ENCODE peak calls at places on chromosomes 11 and 22, in six cellular contexts. D, H, R, A, W and F are unnamed samples.

GRCh38 chr11:90204832-90205646 is 17.8 kb downstream of the CHORDC1 start:
- DNase-seq in R (no peak), A (no peak), H (no peak), D (no peak), W (no peak), F (peak)

GRCh38 chr11:108975641-108976071 is 310.8 kb downstream of the DDX10 start:
- DNase-seq in A (no peak), R (no peak), W (no peak), H (no peak), D (no peak), F (no peak)

GRCh38 chr11:71181566-71181965 is 70.8 kb downstream of the SHANK2 start:
- DNase-seq in A (no peak), R (no peak), D (peak), W (no peak), H (no peak), F (no peak)

GRCh38 chr22:27105142-27106025 is 448.0 kb downstream of the MIAT start:
- DNase-seq in H (peak), R (no peak), W (no peak), D (no peak), A (no peak), F (no peak)

GRCh38 chr11:99494065-99494464 is 473.3 kb downstream of the CNTN5 start:
- DNase-seq in A (no peak), R (no peak), W (no peak), D (no peak), H (no peak), F (no peak)

GRCh38 chr22:48687606-48688005 is 1140.1 kb downstream of the BRD1 start:
- DNase-seq in A (no peak), H (no peak), W (no peak), R (no peak), D (no peak), F (no peak)

GRCh38 chr11:69054397-69055211 is 5.9 kb downstream of the TPCN2 start:
- DNase-seq in D (peak), R (no peak), W (no peak), A (no peak), H (no peak), F (no peak)

GRCh38 chr11:44749160-44749559 is 22.4 kb downstream of the TSPAN18 start:
- DNase-seq in R (no peak), D (no peak), W (no peak), A (no peak), H (no peak), F (no peak)

GRCh38 chr11:35559949-35560348 is 34.5 kb upstream of the PAMR1 start:
- DNase-seq in W (no peak), A (no peak), H (no peak), R (no peak), D (no peak), F (no peak)

GRCh38 chr11:36500315-36500721 is 9.8 kb downstream of the TRAF6 start:
- DNase-seq in W (no peak), R (peak), H (peak), A (peak), D (no peak), F (peak)

GRCh38 chr22:44199164-44199563 is 18.4 kb downstream of the PARVG start:
- DNase-seq in H (no peak), D (peak), R (no peak), W (no peak), A (no peak), F (no peak)

GRCh38 chr11:99376463-99376862 is 355.7 kb downstream of the CNTN5 start:
- DNase-seq in H (no peak), D (no peak), W (no peak), A (no peak), R (no peak), F (no peak)

GRCh38 chr22:25232301-25232700 is 12.9 kb downstream of the CRYBB2 start:
- DNase-seq in D (no peak), W (no peak), H (no peak), R (no peak), A (no peak), F (no peak)

GRCh38 chr22:18091916-18092526 is 14.2 kb downstream of the PEX26 start:
- DNase-seq in W (peak), A (peak), H (peak), D (peak), R (peak), F (peak)

GRCh38 chr22:50306753-50307749 is at the start of gene PLXNB2:
- DNase-seq in W (peak), A (no peak), R (peak), D (peak), H (peak), F (peak)

GRCh38 chr11:19393941-19394340 is 153.2 kb upstream of the E2F8 start:
- DNase-seq in W (no peak), A (no peak), R (no peak), H (no peak), D (no peak), F (no peak)

GRCh38 chr11:37770145-37770544 is 1172.1 kb upstream of the RAG2 start:
- DNase-seq in R (no peak), W (no peak), D (no peak), A (no peak), H (no peak), F (no peak)

GRCh38 chr11:110909331-110909730 is 197.1 kb upstream of the ARHGAP20 start:
- DNase-seq in H (no peak), R (no peak), W (no peak), A (no peak), D (no peak), F (peak)

GRCh38 chr11:112612283-112612849 is 348.9 kb upstream of the NCAM1 start:
- DNase-seq in H (no peak), D (no peak), A (no peak), W (no peak), R (peak), F (no peak)

GRCh38 chr11:93389737-93390136 is 59.2 kb downstream of the DEUP1 start:
- DNase-seq in H (no peak), W (no peak), D (no peak), R (no peak), A (no peak), F (no peak)

GRCh38 chr11:62435741-62436485 is 17.1 kb downstream of the SCGB1A1 start:
- DNase-seq in R (no peak), A (no peak), W (no peak), D (no peak), H (no peak), F (no peak)

GRCh38 chr11:75272391-75272790 is 31.8 kb downstream of the TPBGL start:
- DNase-seq in A (no peak), H (peak), D (peak), W (no peak), R (no peak), F (no peak)

GRCh38 chr11:126718319-126718718 is 282.3 kb downstream of the KIRREL3 start:
- DNase-seq in W (no peak), H (no peak), D (no peak), A (no peak), R (no peak), F (peak)

GRCh38 chr11:17185938-17186337 is 21.8 kb downstream of the PIK3C2A start:
- DNase-seq in A (no peak), R (no peak), W (no peak), H (no peak), D (no peak), F (no peak)

GRCh38 chr11:93963072-93963471 is 58.1 kb upstream of the HEPHL1 start:
- DNase-seq in R (no peak), W (no peak), A (no peak), H (no peak), D (no peak), F (no peak)

GRCh38 chr11:17252704-17253103 is 23.8 kb upstream of the NUCB2 start:
- DNase-seq in W (no peak), R (no peak), A (no peak), H (no peak), D (no peak), F (no peak)

GRCh38 chr11:85740464-85741400 is 54.7 kb upstream of the CCDC89 start:
- DNase-seq in W (no peak), H (no peak), R (no peak), A (no peak), D (no peak), F (no peak)

GRCh38 chr11:75565916-75566762 is 4.1 kb downstream of the SERPINH1 start:
- DNase-seq in H (no peak), W (no peak), R (no peak), D (no peak), A (no peak), F (no peak)

GRCh38 chr11:18065572-18065971 is 19.5 kb upstream of the TPH1 start:
- DNase-seq in H (peak), W (peak), R (no peak), A (no peak), D (no peak), F (no peak)

GRCh38 chr22:40271440-40271839 is 74.9 kb upstream of the ADSL start:
- DNase-seq in H (no peak), R (no peak), W (no peak), D (no peak), A (no peak), F (no peak)

GRCh38 chr22:25334091-25334490 is 114.7 kb downstream of the CRYBB2 start:
- DNase-seq in H (peak), D (no peak), R (peak), W (peak), A (no peak), F (peak)

GRCh38 chr11:10294289-10294953 is 402 bp upstream of the SBF2 start:
- DNase-seq in R (peak), D (peak), A (no peak), W (peak), H (peak), F (peak)

GRCh38 chr11:65417221-65417701 is 5.3 kb upstream of the NEAT1 start:
- DNase-seq in R (no peak), W (peak), H (peak), D (peak), A (no peak), F (no peak)

GRCh38 chr11:396948-397548 is 3.0 kb downstream of the PKP3 start:
- DNase-seq in A (no peak), D (peak), H (peak), R (no peak), W (peak), F (peak)

GRCh38 chr11:111840143-111840542 is 31.2 kb downstream of the ALG9 start:
- DNase-seq in D (no peak), R (no peak), A (no peak), H (no peak), W (no peak), F (no peak)